ENCODE peak calls at places on chromosomes 16 and 17, in seven cellular contexts. K, Y, T, B, H, Q and A are unnamed samples.

GRCh38 chr17:13421581-13421980 is 180.1 kb downstream of the HS3ST3A1 start:
- DNase-seq in K (no peak), Y (no peak), T (no peak), B (no peak), H (no peak), Q (no peak), A (no peak)

GRCh38 chr17:81386646-81387234 is 8.5 kb upstream of the BAHCC1 start:
- DNase-seq in K (peak; percentile 61), Y (no peak), T (peak; percentile 20), B (no peak), H (no peak), Q (no peak), A (no peak)

GRCh38 chr17:6048486-6048885 is 21.7 kb upstream of the WSCD1 start:
- DNase-seq in K (no peak), Y (no peak), T (no peak), B (no peak), H (no peak), Q (no peak), A (no peak)

GRCh38 chr17:81511550-81511799 is 1.1 kb downstream of the ACTG1 start:
- DNase-seq in K (no peak), Y (peak; percentile 35), T (no peak), B (no peak), H (no peak), Q (no peak), A (no peak)

GRCh38 chr17:59727817-59728533 is 20.5 kb downstream of the VMP1 start:
- DNase-seq in K (no peak), Y (no peak), T (no peak), B (no peak), H (no peak), Q (no peak), A (no peak)

GRCh38 chr16:1042776-1043349 is 29.7 kb upstream of the SSTR5 start:
- DNase-seq in K (no peak), Y (no peak), T (no peak), B (no peak), H (no peak), Q (no peak), A (no peak)

GRCh38 chr16:68447721-68448359 is 468 bp downstream of the SMPD3 start:
- DNase-seq in K (no peak), Y (no peak), T (no peak), B (no peak), H (peak; percentile 29), Q (no peak), A (no peak)

GRCh38 chr17:58264407-58265103 is 16.2 kb downstream of the MPO start:
- DNase-seq in K (no peak), Y (no peak), T (no peak), B (no peak), H (no peak), Q (no peak), A (no peak)

GRCh38 chr16:82671743-82672142 is 45.0 kb downstream of the CDH13 start:
- DNase-seq in K (no peak), Y (no peak), T (no peak), B (no peak), H (no peak), Q (no peak), A (no peak)

GRCh38 chr17:44221862-44222111 is 2.3 kb upstream of the UBTF start:
- DNase-seq in K (no peak), Y (no peak), T (no peak), B (no peak), H (no peak), Q (no peak), A (peak; percentile 47)

GRCh38 chr17:48194097-48194550 is 86.6 kb downstream of the SNX11 start:
- DNase-seq in K (no peak), Y (peak; percentile 47), T (peak; percentile 23), B (no peak), H (no peak), Q (no peak), A (no peak)

DNA sequence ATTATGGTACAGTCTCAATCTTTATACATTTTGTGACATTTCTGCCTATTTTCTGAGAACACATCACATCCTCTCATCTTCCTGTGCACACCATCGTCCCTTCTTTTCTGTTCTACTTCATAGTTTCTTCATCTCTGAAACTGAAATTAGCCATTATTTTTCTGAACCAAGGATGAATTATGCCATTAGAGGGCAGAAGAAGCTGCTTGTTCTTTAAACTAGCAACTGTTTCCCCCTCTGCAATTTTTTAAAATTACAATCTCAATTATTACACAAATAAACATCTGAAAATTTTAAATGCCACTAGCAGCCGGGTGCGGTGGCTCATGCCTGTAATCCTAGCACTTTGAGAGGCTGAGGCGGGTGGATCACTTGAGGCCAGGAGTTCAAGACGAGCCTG is 41.3 kb downstream of the RBBP6 start:
- DNase-seq in K (no peak), Y (peak; percentile 62), T (peak; percentile 54), B (no peak), H (no peak), Q (no peak), A (no peak)
- TF ChIP-seq CTCF in K (peak; percentile 53), Y (peak; percentile 71), T (peak; percentile 64), B (no peak), H (peak; percentile 40), Q (peak; percentile 43), A (peak; percentile 37)

GRCh38 chr17:3667366-3668278 is 756 bp downstream of the TAX1BP3 start:
- DNase-seq in K (peak; percentile 91), Y (peak; percentile 91), T (peak; percentile 94), B (peak; percentile 86), H (peak; percentile 42), Q (peak; percentile 48), A (peak; percentile 91)
- TF ChIP-seq CTCF in K (no peak), Y (no peak), T (no peak), B (no peak), H (no peak), Q (no peak), A (no peak)

DNA sequence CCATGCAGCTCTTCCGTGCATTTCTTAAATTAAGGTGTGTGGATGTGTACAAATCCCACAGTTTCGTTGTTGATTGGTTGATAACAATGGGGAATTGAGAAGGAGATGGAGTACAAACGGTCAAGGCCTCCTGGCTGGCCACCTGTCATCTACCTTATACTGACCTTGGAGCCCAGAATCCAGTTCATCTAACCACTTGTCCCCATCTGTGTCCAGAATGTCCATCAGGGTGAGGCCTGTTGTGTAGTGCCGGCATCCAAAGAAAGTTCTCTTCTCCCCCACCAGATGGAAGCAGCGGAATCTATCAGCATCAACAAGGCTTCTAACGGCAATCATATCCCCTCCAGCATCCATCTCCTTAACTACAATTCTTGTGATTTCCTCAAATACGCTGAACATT is 1.5 kb downstream of the GSDMB start:
- DNase-seq in K (no peak), Y (peak; percentile 26), T (peak; percentile 24), B (no peak), H (no peak), Q (no peak), A (no peak)
- TF ChIP-seq CTCF in K (peak; percentile 24), Y (peak; percentile 26), T (peak; percentile 44), B (no peak), H (no peak), Q (no peak), A (no peak)

GRCh38 chr16:76280421-76280820 is 3.2 kb downstream of the CNTNAP4 start:
- DNase-seq in K (no peak), Y (no peak), T (no peak), B (no peak), H (no peak), Q (no peak), A (no peak)

GRCh38 chr16:76277099-76278030 is at the start of gene CNTNAP4:
- DNase-seq in K (no peak), Y (no peak), T (no peak), B (no peak), H (peak; percentile 83), Q (no peak), A (no peak)

GRCh38 chr16:76278086-76278485 is 885 bp downstream of the CNTNAP4 start:
- DNase-seq in K (no peak), Y (no peak), T (no peak), B (no peak), H (peak; percentile 29), Q (no peak), A (no peak)

DNA sequence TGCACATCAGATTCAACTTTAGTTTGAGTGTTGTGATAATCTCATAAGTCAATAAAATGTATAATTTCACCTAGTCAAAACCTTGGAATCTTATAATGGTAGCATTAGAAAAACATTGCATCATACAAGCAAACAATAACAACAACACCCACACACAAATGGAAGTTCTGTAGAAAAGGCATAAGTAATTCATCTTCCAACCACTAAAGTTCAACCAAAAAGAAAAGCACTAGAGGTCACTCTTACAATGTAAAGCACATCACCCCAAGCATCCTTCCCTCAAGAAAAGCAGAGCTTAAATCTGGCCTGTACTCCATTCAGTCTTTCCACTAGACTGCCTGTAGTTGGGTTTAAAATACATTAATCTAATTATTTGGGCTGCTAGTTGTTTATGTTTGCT is 1.8 kb downstream of the CNTNAP4 start:
- DNase-seq in K (no peak), Y (no peak), T (no peak), B (no peak), H (no peak), Q (no peak), A (no peak)
- TF ChIP-seq CTCF in K (peak; percentile 50), Y (no peak), T (no peak), B (no peak), H (peak; percentile 70), Q (no peak), A (no peak)

GRCh38 chr17:70073799-70074198 is 1.2 kb upstream of the KCNJ16 start:
- DNase-seq in K (no peak), Y (no peak), T (no peak), B (no peak), H (no peak), Q (no peak), A (no peak)

GRCh38 chr17:70074236-70074830 is 692 bp upstream of the KCNJ16 start:
- DNase-seq in K (no peak), Y (no peak), T (no peak), B (no peak), H (no peak), Q (no peak), A (no peak)

GRCh38 chr17:70073326-70073725 is 1.7 kb upstream of the KCNJ16 start:
- DNase-seq in K (no peak), Y (no peak), T (peak; percentile 25), B (no peak), H (no peak), Q (no peak), A (no peak)

GRCh38 chr17:70076189-70076588 is 1.2 kb downstream of the KCNJ16 start:
- DNase-seq in K (no peak), Y (peak; percentile 21), T (peak; percentile 33), B (no peak), H (no peak), Q (no peak), A (no peak)

GRCh38 chr17:70074991-70075390 is at the start of gene KCNJ16:
- DNase-seq in K (no peak), Y (no peak), T (no peak), B (no peak), H (no peak), Q (no peak), A (no peak)
- TF ChIP-seq CTCF in K (no peak), Y (no peak), T (no peak), B (no peak), H (no peak), Q (no peak), A (no peak)

GRCh38 chr16:55756963-55757362 is 75.9 kb downstream of the CES1 start:
- DNase-seq in K (no peak), Y (no peak), T (no peak), B (no peak), H (no peak), Q (no peak), A (no peak)
- TF ChIP-seq CTCF in K (no peak), Y (no peak), T (no peak), B (no peak), H (no peak), Q (no peak), A (no peak)